ENCODE peak calls at places on chromosomes 12 and 14, in four cellular contexts. One of them, this sample, is unnamed.

GRCh38 chr12:69101505-69101904 is 137.9 kb upstream of the CPSF6 start:
- DNase-seq in EH: no peak
- DNase-seq in NCI-H524 treated with DMSO at 0.1 percent for 48 hours: no peak
- DNase-seq in WTC11: no peak
- DNase-seq in this sample: no peak

GRCh38 chr14:58501214-58501816 is 73.8 kb downstream of the KIAA0586 start:
- DNase-seq in NCI-H524 treated with DMSO at 0.1 percent for 48 hours: peak
- DNase-seq in EH: peak
- DNase-seq in WTC11: no peak
- DNase-seq in this sample: peak

GRCh38 chr14:104287301-104288009 is 149.1 kb downstream of the KIF26A start:
- DNase-seq in WTC11: peak
- DNase-seq in EH: no peak
- DNase-seq in NCI-H524 treated with DMSO at 0.1 percent for 48 hours: no peak
- DNase-seq in this sample: no peak

GRCh38 chr14:69877492-69877891 is 1.7 kb upstream of the SMOC1 start:
- DNase-seq in EH: peak
- DNase-seq in WTC11: no peak
- DNase-seq in NCI-H524 treated with DMSO at 0.1 percent for 48 hours: no peak
- DNase-seq in this sample: peak

GRCh38 chr12:4579305-4580097 is 17.5 kb downstream of the DYRK4 start:
- DNase-seq in NCI-H524 treated with DMSO at 0.1 percent for 48 hours: no peak
- DNase-seq in WTC11: no peak
- DNase-seq in EH: peak
- DNase-seq in this sample: no peak

GRCh38 chr14:34098045-34098984 is 147.4 kb upstream of the EGLN3 start:
- DNase-seq in EH: peak
- DNase-seq in WTC11: peak
- DNase-seq in NCI-H524 treated with DMSO at 0.1 percent for 48 hours: peak
- DNase-seq in this sample: peak

GRCh38 chr12:67070307-67070600 is 198.9 kb upstream of the CAND1 start:
- DNase-seq in EH: no peak
- DNase-seq in WTC11: no peak
- DNase-seq in NCI-H524 treated with DMSO at 0.1 percent for 48 hours: no peak
- DNase-seq in this sample: no peak

GRCh38 chr14:66923251-66923650 is 266.0 kb upstream of the GARIN2 start:
- DNase-seq in WTC11: no peak
- DNase-seq in EH: no peak
- DNase-seq in NCI-H524 treated with DMSO at 0.1 percent for 48 hours: no peak
- DNase-seq in this sample: no peak

GRCh38 chr12:87660987-87661769 is 368.0 kb downstream of the C12orf50 start:
- DNase-seq in WTC11: no peak
- DNase-seq in EH: no peak
- DNase-seq in NCI-H524 treated with DMSO at 0.1 percent for 48 hours: no peak
- DNase-seq in this sample: no peak

GRCh38 chr12:29148958-29149690 is at the start of gene FAR2:
- DNase-seq in EH: peak
- DNase-seq in NCI-H524 treated with DMSO at 0.1 percent for 48 hours: no peak
- DNase-seq in WTC11: peak
- DNase-seq in this sample: peak

GRCh38 chr14:93185333-93185688 is 194 bp downstream of the LYSET start:
- DNase-seq in WTC11: no peak
- DNase-seq in NCI-H524 treated with DMSO at 0.1 percent for 48 hours: no peak
- DNase-seq in EH: no peak
- DNase-seq in this sample: no peak

GRCh38 chr14:79899610-79900009 is 311.7 kb downstream of the DIO2 start:
- DNase-seq in EH: no peak
- DNase-seq in WTC11: no peak
- DNase-seq in NCI-H524 treated with DMSO at 0.1 percent for 48 hours: no peak
- DNase-seq in this sample: no peak

GRCh38 chr12:72234871-72235270 is 37.3 kb upstream of the TRHDE start:
- DNase-seq in WTC11: no peak
- DNase-seq in NCI-H524 treated with DMSO at 0.1 percent for 48 hours: peak
- DNase-seq in EH: peak
- DNase-seq in this sample: no peak

GRCh38 chr12:70070494-70071007 is 172.7 kb upstream of the CNOT2 start:
- DNase-seq in WTC11: no peak
- DNase-seq in NCI-H524 treated with DMSO at 0.1 percent for 48 hours: no peak
- DNase-seq in EH: no peak
- DNase-seq in this sample: no peak

GRCh38 chr12:100995201-100995600 is 200.6 kb downstream of the ANO4 start:
- DNase-seq in NCI-H524 treated with DMSO at 0.1 percent for 48 hours: no peak
- DNase-seq in EH: peak
- DNase-seq in WTC11: no peak
- DNase-seq in this sample: no peak

GRCh38 chr12:79983492-79983891 is 48.6 kb upstream of the PPP1R12A start:
- DNase-seq in EH: peak
- DNase-seq in WTC11: no peak
- DNase-seq in NCI-H524 treated with DMSO at 0.1 percent for 48 hours: no peak
- DNase-seq in this sample: no peak

GRCh38 chr12:112107728-112108447 is 695 bp downstream of the NAA25 start:
- DNase-seq in EH: peak
- DNase-seq in NCI-H524 treated with DMSO at 0.1 percent for 48 hours: no peak
- DNase-seq in WTC11: peak
- DNase-seq in this sample: no peak

GRCh38 chr14:101604935-101605767 is 43.9 kb downstream of the DIO3 start:
- DNase-seq in EH: no peak
- DNase-seq in WTC11: no peak
- DNase-seq in NCI-H524 treated with DMSO at 0.1 percent for 48 hours: no peak
- DNase-seq in this sample: peak

GRCh38 chr12:19127270-19127669 is 2.3 kb upstream of the PLEKHA5 start:
- DNase-seq in EH: no peak
- DNase-seq in WTC11: no peak
- DNase-seq in NCI-H524 treated with DMSO at 0.1 percent for 48 hours: no peak
- DNase-seq in this sample: no peak

GRCh38 chr12:90235642-90236041 is 527.0 kb upstream of the ATP2B1 start:
- DNase-seq in WTC11: no peak
- DNase-seq in NCI-H524 treated with DMSO at 0.1 percent for 48 hours: no peak
- DNase-seq in EH: peak
- DNase-seq in this sample: no peak

GRCh38 chr14:70808402-70809237 is 693 bp downstream of the MAP3K9 start:
- DNase-seq in WTC11: peak
- DNase-seq in EH: no peak
- DNase-seq in NCI-H524 treated with DMSO at 0.1 percent for 48 hours: no peak
- DNase-seq in this sample: peak

GRCh38 chr12:69553626-69554248 is 31.5 kb upstream of the CCT2 start:
- DNase-seq in EH: peak
- DNase-seq in WTC11: no peak
- DNase-seq in NCI-H524 treated with DMSO at 0.1 percent for 48 hours: no peak
- DNase-seq in this sample: no peak

GRCh38 chr12:22615963-22616501 is 8.9 kb upstream of the ETNK1 start:
- DNase-seq in WTC11: no peak
- DNase-seq in NCI-H524 treated with DMSO at 0.1 percent for 48 hours: no peak
- DNase-seq in EH: no peak
- DNase-seq in this sample: no peak

GRCh38 chr14:32354716-32355115 is 25.6 kb downstream of the AKAP6 start:
- DNase-seq in WTC11: no peak
- DNase-seq in EH: no peak
- DNase-seq in NCI-H524 treated with DMSO at 0.1 percent for 48 hours: peak
- DNase-seq in this sample: no peak

GRCh38 chr12:116882742-116883141 is 1.5 kb upstream of the HRK start:
- DNase-seq in EH: peak
- DNase-seq in NCI-H524 treated with DMSO at 0.1 percent for 48 hours: no peak
- DNase-seq in WTC11: no peak
- DNase-seq in this sample: no peak

GRCh38 chr12:116402163-116402939 is 124.9 kb upstream of the MED13L start:
- DNase-seq in EH: no peak
- DNase-seq in NCI-H524 treated with DMSO at 0.1 percent for 48 hours: no peak
- DNase-seq in WTC11: no peak
- DNase-seq in this sample: no peak

GRCh38 chr14:34297786-34298520 is 164.1 kb downstream of the SPTSSA start:
- DNase-seq in WTC11: no peak
- DNase-seq in NCI-H524 treated with DMSO at 0.1 percent for 48 hours: no peak
- DNase-seq in EH: no peak
- DNase-seq in this sample: no peak

GRCh38 chr12:15000575-15000974 is 27.7 kb downstream of the PDE6H start:
- DNase-seq in NCI-H524 treated with DMSO at 0.1 percent for 48 hours: no peak
- DNase-seq in EH: no peak
- DNase-seq in WTC11: no peak
- DNase-seq in this sample: no peak

GRCh38 chr12:100128509-100128908 is 14.2 kb downstream of the BLTP3B start:
- DNase-seq in NCI-H524 treated with DMSO at 0.1 percent for 48 hours: peak
- DNase-seq in WTC11: peak
- DNase-seq in EH: peak
- DNase-seq in this sample: peak

GRCh38 chr12:56385873-56386272 is 23.2 kb upstream of the APOF start:
- DNase-seq in EH: no peak
- DNase-seq in WTC11: no peak
- DNase-seq in NCI-H524 treated with DMSO at 0.1 percent for 48 hours: no peak
- DNase-seq in this sample: no peak

This sample was measured in head of caudate nucleus.